ENCODE peak calls at places on chromosome 14, in ten cellular contexts. S, M, A, R, C, W, B, N, D and H are unnamed samples.

GRCh38 chr14:72636871-72637270 is 257.0 kb downstream of the DPF3 start:
- DNase-seq in S (no peak), M (no peak), A (no peak), R (no peak), C (no peak), W (no peak), B (no peak), N (no peak), D (no peak), H (no peak)

GRCh38 chr14:52834440-52834842 is 43.0 kb upstream of the GNPNAT1 start:
- DNase-seq in S (no peak), M (no peak), A (peak), R (peak), C (no peak), W (no peak), B (peak), N (peak), D (peak), H (no peak)

GRCh38 chr14:58639842-58640484 is 2.2 kb downstream of the DACT1 start:
- DNase-seq in S (no peak), M (peak), A (peak), R (peak), C (no peak), W (no peak), B (peak), N (peak), D (peak), H (peak)

GRCh38 chr14:80419339-80419738 is 208.0 kb upstream of the DIO2 start:
- DNase-seq in S (no peak), M (no peak), A (no peak), R (no peak), C (no peak), W (no peak), B (no peak), N (peak), D (no peak), H (no peak)

GRCh38 chr14:57136669-57137068 is 132.0 kb downstream of the EXOC5 start:
- DNase-seq in S (no peak), M (no peak), A (no peak), R (no peak), C (no peak), W (no peak), B (no peak), N (no peak), D (no peak), H (no peak)

GRCh38 chr14:24430143-24430681 is 458 bp downstream of the KHNYN start:
- DNase-seq in S (peak), M (peak), A (peak), R (peak), C (peak), W (no peak), B (no peak), N (peak), D (peak), H (no peak)

GRCh38 chr14:33592298-33592697 is 358.6 kb downstream of the EGLN3 start:
- DNase-seq in S (no peak), M (no peak), A (no peak), R (peak), C (no peak), W (no peak), B (peak), N (peak), D (peak), H (no peak)

GRCh38 chr14:106442857-106443256 is 916.5 kb downstream of the TMEM121 start:
- DNase-seq in S (no peak), M (no peak), A (no peak), R (no peak), C (no peak), W (peak), B (no peak), N (no peak), D (no peak), H (no peak)

GRCh38 chr14:83870556-83870955 is 1659.4 kb upstream of the FLRT2 start:
- DNase-seq in S (no peak), M (no peak), A (no peak), R (no peak), C (no peak), W (no peak), B (no peak), N (no peak), D (no peak), H (no peak)

GRCh38 chr14:55847766-55848165 is 267.8 kb downstream of the KTN1 start:
- DNase-seq in S (no peak), M (no peak), A (peak), R (peak), C (no peak), W (no peak), B (no peak), N (peak), D (peak), H (no peak)

GRCh38 chr14:56065621-56066295 is 52.5 kb upstream of the PELI2 start:
- DNase-seq in S (no peak), M (no peak), A (no peak), R (no peak), C (no peak), W (no peak), B (no peak), N (no peak), D (no peak), H (no peak)

GRCh38 chr14:24741871-24742270 is 107.9 kb upstream of the GZMB start:
- DNase-seq in S (no peak), M (no peak), A (no peak), R (peak), C (no peak), W (no peak), B (peak), N (peak), D (peak), H (no peak)

GRCh38 chr14:70188292-70188607 is 501 bp downstream of the SLC8A3 start:
- DNase-seq in S (peak), M (no peak), A (no peak), R (no peak), C (no peak), W (no peak), B (no peak), N (no peak), D (no peak), H (no peak)

GRCh38 chr14:35419429-35419841 is 14.9 kb upstream of the NFKBIA start:
- DNase-seq in S (no peak), M (no peak), A (no peak), R (no peak), C (no peak), W (no peak), B (peak), N (no peak), D (peak), H (no peak)

GRCh38 chr14:76647699-76648298 is 113.5 kb upstream of the VASH1 start:
- DNase-seq in S (no peak), M (peak), A (peak), R (peak), C (peak), W (no peak), B (peak), N (peak), D (peak), H (peak)

GRCh38 chr14:95440951-95441350 is 75.5 kb downstream of the SYNE3 start:
- DNase-seq in S (no peak), M (no peak), A (peak), R (no peak), C (no peak), W (no peak), B (no peak), N (no peak), D (no peak), H (no peak)

GRCh38 chr14:63632932-63633514 is 8.6 kb downstream of the WDR89 start:
- DNase-seq in S (no peak), M (no peak), A (peak), R (peak), C (no peak), W (no peak), B (no peak), N (no peak), D (peak), H (peak)

GRCh38 chr14:93150227-93151206 is 34.2 kb downstream of the MOAP1 start:
- DNase-seq in S (no peak), M (peak), A (no peak), R (no peak), C (no peak), W (no peak), B (no peak), N (no peak), D (no peak), H (no peak)

GRCh38 chr14:76826122-76826521 is at the start of gene LRRC74A:
- DNase-seq in S (no peak), M (no peak), A (no peak), R (no peak), C (no peak), W (no peak), B (no peak), N (no peak), D (no peak), H (no peak)

GRCh38 chr14:64196668-64197411 is 97.3 kb downstream of the ESR2 start:
- DNase-seq in S (peak), M (no peak), A (peak), R (peak), C (peak), W (no peak), B (peak), N (peak), D (peak), H (no peak)

GRCh38 chr14:99077076-99077843 is 194.7 kb downstream of the BCL11B start:
- DNase-seq in S (no peak), M (no peak), A (no peak), R (no peak), C (no peak), W (no peak), B (no peak), N (peak), D (no peak), H (no peak)

GRCh38 chr14:100022772-100023451 is 42.3 kb upstream of the EVL start:
- DNase-seq in S (no peak), M (no peak), A (peak), R (no peak), C (no peak), W (no peak), B (peak), N (peak), D (peak), H (no peak)

GRCh38 chr14:75906680-75907280 is 75.0 kb downstream of the TGFB3 start:
- DNase-seq in S (peak), M (peak), A (peak), R (peak), C (no peak), W (peak), B (peak), N (peak), D (peak), H (peak)